ENCODE peak calls at places on chromosomes 11 and 22, in four cellular contexts. One of them, this sample, is unnamed.

GRCh38 chr11:94539420-94539819 is 4.3 kb upstream of the FUT4 start:
- DNase-seq in fibroblast of mammary gland: no peak
- DNase-seq in GM23248: no peak
- DNase-seq in fibroblast of pulmonary artery: no peak
- DNase-seq in this sample: peak

GRCh38 chr11:126890561-126890960 is 110.0 kb downstream of the KIRREL3 start:
- DNase-seq in fibroblast of pulmonary artery: no peak
- DNase-seq in fibroblast of mammary gland: no peak
- DNase-seq in GM23248: no peak
- DNase-seq in this sample: no peak

GRCh38 chr11:65131417-65131776 is 2.9 kb downstream of the SYVN1 start:
- DNase-seq in GM23248: no peak
- DNase-seq in fibroblast of pulmonary artery: no peak
- DNase-seq in fibroblast of mammary gland: no peak
- DNase-seq in this sample: no peak

GRCh38 chr11:14015711-14016110 is 53.2 kb downstream of the SPON1 start:
- DNase-seq in fibroblast of pulmonary artery: peak
- DNase-seq in fibroblast of mammary gland: peak
- DNase-seq in GM23248: peak
- DNase-seq in this sample: peak

GRCh38 chr11:114179234-114179941 is 116.8 kb upstream of the NNMT start:
- DNase-seq in fibroblast of mammary gland: peak
- DNase-seq in GM23248: no peak
- DNase-seq in fibroblast of pulmonary artery: peak
- DNase-seq in this sample: no peak

GRCh38 chr11:75797796-75798195 is 17.2 kb upstream of the UVRAG start:
- DNase-seq in fibroblast of pulmonary artery: peak
- DNase-seq in fibroblast of mammary gland: no peak
- DNase-seq in GM23248: peak
- DNase-seq in this sample: no peak

GRCh38 chr11:3853935-3854659 is 1.4 kb upstream of the STIM1 start:
- DNase-seq in fibroblast of pulmonary artery: no peak
- DNase-seq in fibroblast of mammary gland: no peak
- DNase-seq in GM23248: no peak
- DNase-seq in this sample: peak

GRCh38 chr22:19330865-19331418 is 39.4 kb upstream of the CLTCL1 start:
- DNase-seq in fibroblast of mammary gland: no peak
- DNase-seq in fibroblast of pulmonary artery: no peak
- DNase-seq in GM23248: no peak
- DNase-seq in this sample: no peak

GRCh38 chr22:44168206-44168605 is 12.5 kb upstream of the PARVG start:
- DNase-seq in fibroblast of pulmonary artery: no peak
- DNase-seq in fibroblast of mammary gland: no peak
- DNase-seq in GM23248: no peak
- DNase-seq in this sample: no peak
- H3K4me3 ChIP-seq in fibroblast of pulmonary artery: no peak
- H3K4me3 ChIP-seq in fibroblast of mammary gland: no peak
- H3K4me3 ChIP-seq in GM23248: no peak
- H3K4me3 ChIP-seq in this sample: no peak

DNA sequence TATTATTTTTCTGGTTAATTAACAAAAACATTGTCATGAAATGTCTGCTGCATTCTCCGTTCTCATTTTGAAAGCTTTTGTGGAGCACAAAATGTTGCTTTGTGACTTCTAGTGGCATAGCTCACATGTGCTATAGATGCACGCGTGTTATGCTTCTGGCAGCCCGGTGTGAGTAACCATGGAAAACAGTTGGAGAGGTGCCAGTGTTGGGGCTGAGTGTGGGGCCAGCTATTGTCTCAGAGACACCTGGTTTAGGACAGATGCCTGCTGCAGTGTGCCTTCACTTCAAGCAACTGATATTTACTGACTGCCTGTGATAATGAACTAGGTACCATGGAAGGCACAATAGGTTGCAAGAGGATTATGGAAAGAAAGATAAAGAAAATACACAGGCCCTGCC is 760.6 kb downstream of the NTM start:
- DNase-seq in GM23248: no peak
- DNase-seq in fibroblast of pulmonary artery: no peak
- DNase-seq in fibroblast of mammary gland: no peak
- DNase-seq in this sample: no peak
- H3K4me3 ChIP-seq in GM23248: no peak
- H3K4me3 ChIP-seq in fibroblast of pulmonary artery: no peak
- H3K4me3 ChIP-seq in fibroblast of mammary gland: no peak
- H3K4me3 ChIP-seq in this sample: no peak

GRCh38 chr11:2734181-2735052 is 34.6 kb upstream of the KCNQ1OT1 start:
- DNase-seq in fibroblast of pulmonary artery: no peak
- DNase-seq in GM23248: no peak
- DNase-seq in fibroblast of mammary gland: no peak
- DNase-seq in this sample: no peak
- H3K4me3 ChIP-seq in fibroblast of pulmonary artery: no peak
- H3K4me3 ChIP-seq in GM23248: no peak
- H3K4me3 ChIP-seq in fibroblast of mammary gland: no peak
- H3K4me3 ChIP-seq in this sample: no peak

GRCh38 chr11:70268526-70268925 is 2.0 kb upstream of the PPFIA1 start:
- DNase-seq in fibroblast of mammary gland: no peak
- DNase-seq in GM23248: no peak
- DNase-seq in fibroblast of pulmonary artery: no peak
- DNase-seq in this sample: no peak

GRCh38 chr11:70271635-70271953 is 1.1 kb downstream of the PPFIA1 start:
- DNase-seq in fibroblast of pulmonary artery: no peak
- DNase-seq in GM23248: no peak
- DNase-seq in fibroblast of mammary gland: no peak
- DNase-seq in this sample: no peak

GRCh38 chr11:70270877-70271634 is 566 bp downstream of the PPFIA1 start:
- DNase-seq in fibroblast of mammary gland: peak
- DNase-seq in GM23248: peak
- DNase-seq in fibroblast of pulmonary artery: peak
- DNase-seq in this sample: peak

GRCh38 chr11:70270104-70270876 is at the start of gene PPFIA1:
- DNase-seq in fibroblast of mammary gland: peak
- DNase-seq in GM23248: peak
- DNase-seq in fibroblast of pulmonary artery: peak
- DNase-seq in this sample: peak

GRCh38 chr11:70272009-70272408 is 1.5 kb downstream of the PPFIA1 start:
- DNase-seq in fibroblast of pulmonary artery: no peak
- DNase-seq in GM23248: no peak
- DNase-seq in fibroblast of mammary gland: no peak
- DNase-seq in this sample: no peak
- H3K4me3 ChIP-seq in fibroblast of pulmonary artery: peak
- H3K4me3 ChIP-seq in GM23248: peak
- H3K4me3 ChIP-seq in fibroblast of mammary gland: peak
- H3K4me3 ChIP-seq in this sample: no peak

GRCh38 chr22:38698407-38699094 is 2.2 kb downstream of the JOSD1 start:
- DNase-seq in fibroblast of mammary gland: no peak
- DNase-seq in GM23248: no peak
- DNase-seq in fibroblast of pulmonary artery: no peak
- DNase-seq in this sample: no peak
- H3K4me3 ChIP-seq in fibroblast of mammary gland: peak
- H3K4me3 ChIP-seq in GM23248: peak
- H3K4me3 ChIP-seq in fibroblast of pulmonary artery: peak
- H3K4me3 ChIP-seq in this sample: peak

This sample was measured in bronchial epithelial cell.